ENCODE peak calls at places on chromosomes 6 and 20, in eight cellular contexts. K, Y, O, Z, R, I, D and U are unnamed samples.

GRCh38 chr6:158856261-158856660 is 37.1 kb upstream of the EZR start:
- DNase-seq in K (no peak), Y (no peak), O (no peak), Z (no peak), R (no peak), I (no peak), D (no peak), U (no peak)

GRCh38 chr6:154488802-154489437 is 21.6 kb downstream of the CNKSR3 start:
- DNase-seq in K (no peak), Y (no peak), O (no peak), Z (no peak), R (no peak), I (no peak), D (no peak), U (no peak)

GRCh38 chr6:151617539-151617938 is 123.7 kb downstream of the CCDC170 start:
- DNase-seq in K (no peak), Y (no peak), O (no peak), Z (no peak), R (no peak), I (no peak), D (no peak), U (no peak)

GRCh38 chr6:15628499-15629131 is 34.2 kb downstream of the DTNBP1 start:
- DNase-seq in K (no peak), Y (peak; percentile 77), O (no peak), Z (no peak), R (no peak), I (no peak), D (peak; percentile 59), U (no peak)

GRCh38 chr6:21914121-21914973 is 320.8 kb downstream of the SOX4 start:
- DNase-seq in K (peak; percentile 57), Y (no peak), O (peak; percentile 81), Z (peak; percentile 21), R (no peak), I (peak; percentile 36), D (no peak), U (no peak)

GRCh38 chr6:138278326-138278725 is 60.0 kb upstream of the PBOV1 start:
- DNase-seq in K (no peak), Y (no peak), O (no peak), Z (no peak), R (peak; percentile 68), I (no peak), D (no peak), U (no peak)

GRCh38 chr20:13857961-13858360 is 73.1 kb downstream of the NDUFAF5 start:
- DNase-seq in K (no peak), Y (no peak), O (no peak), Z (no peak), R (no peak), I (no peak), D (no peak), U (no peak)

GRCh38 chr20:36097751-36098151 is 56.8 kb upstream of the EPB41L1 start:
- DNase-seq in K (peak; percentile 68), Y (no peak), O (no peak), Z (no peak), R (peak; percentile 49), I (no peak), D (no peak), U (no peak)

GRCh38 chr6:128259735-128260685 is 260.4 kb downstream of the PTPRK start:
- DNase-seq in K (no peak), Y (no peak), O (no peak), Z (no peak), R (no peak), I (no peak), D (no peak), U (peak; percentile 14)

GRCh38 chr6:27791182-27791939 is 120.8 kb downstream of the OR2B2 start:
- DNase-seq in K (peak; percentile 71), Y (peak; percentile 59), O (no peak), Z (peak; percentile 44), R (peak; percentile 65), I (no peak), D (peak; percentile 54), U (peak; percentile 29)

GRCh38 chr20:41098703-41099250 is 38.6 kb upstream of the PLCG1 start:
- DNase-seq in K (no peak), Y (no peak), O (no peak), Z (no peak), R (no peak), I (no peak), D (peak; percentile 74), U (no peak)

GRCh38 chr6:109226353-109226752 is 131.0 kb downstream of the CEP57L1 start:
- DNase-seq in K (no peak), Y (no peak), O (no peak), Z (no peak), R (no peak), I (no peak), D (no peak), U (no peak)

GRCh38 chr6:111712398-111712797 is 106.7 kb upstream of the TRAF3IP2 start:
- DNase-seq in K (no peak), Y (no peak), O (peak; percentile 55), Z (no peak), R (no peak), I (no peak), D (no peak), U (no peak)

GRCh38 chr6:25122622-25123237 is 156.4 kb upstream of the CARMIL1 start:
- DNase-seq in K (peak; percentile 93), Y (no peak), O (no peak), Z (peak; percentile 69), R (no peak), I (no peak), D (no peak), U (no peak)